ENCODE peak calls at places on chromosomes 5 and 9, in five cellular contexts. V, O, K, H and J are unnamed samples.

GRCh38 chr9:18688581-18688980 is 214.6 kb downstream of the ADAMTSL1 start:
- DNase-seq in K (peak), H (no peak), V (no peak), O (no peak), J (no peak)

GRCh38 chr5:178327931-178328711 is 95.5 kb upstream of the PHYKPL start:
- DNase-seq in O (no peak), K (no peak), V (no peak), H (no peak), J (no peak)

GRCh38 chr9:74035786-74036185 is 461.3 kb upstream of the RORB start:
- DNase-seq in V (no peak), K (no peak), O (no peak), H (no peak), J (no peak)

GRCh38 chr9:21688108-21689102 is 114.0 kb upstream of the MTAP start:
- DNase-seq in V (no peak), H (no peak), K (no peak), O (peak), J (no peak)

GRCh38 chr5:150540615-150541396 is 32.9 kb downstream of the NDST1 start:
- DNase-seq in H (no peak), K (no peak), O (peak), V (no peak), J (no peak)

GRCh38 chr9:126093771-126094170 is 232.9 kb upstream of the MVB12B start:
- DNase-seq in V (peak), O (no peak), K (no peak), H (no peak), J (no peak)

GRCh38 chr5:91281409-91281808 is 101.7 kb downstream of the ARRDC3 start:
- DNase-seq in O (peak), H (no peak), V (no peak), K (peak), J (no peak)

GRCh38 chr5:32831630-32832029 is 120.5 kb downstream of the NPR3 start:
- DNase-seq in V (no peak), K (no peak), O (no peak), H (no peak), J (no peak)

GRCh38 chr5:73030995-73031394 is 75.2 kb downstream of the FCHO2 start:
- DNase-seq in K (peak), V (peak), H (no peak), O (peak), J (peak)

GRCh38 chr9:13932472-13933267 is 381.3 kb downstream of the NFIB start:
- DNase-seq in H (no peak), K (no peak), V (no peak), O (no peak), J (no peak)

GRCh38 chr5:126003309-126003708 is 419.9 kb upstream of the GRAMD2B start:
- DNase-seq in K (no peak), V (no peak), O (peak), H (no peak), J (no peak)

GRCh38 chr9:134644715-134645606 is 3.4 kb downstream of the COL5A1 start:
- DNase-seq in K (no peak), O (peak), V (no peak), H (no peak), J (no peak)

GRCh38 chr5:132439521-132440206 is 50.9 kb downstream of the IRF1 start:
- DNase-seq in K (peak), H (no peak), O (peak), V (no peak), J (no peak)

GRCh38 chr9:132994410-132995120 is 16.1 kb downstream of the GFI1B start:
- DNase-seq in V (no peak), H (no peak), K (no peak), O (peak), J (no peak)

GRCh38 chr5:176350416-176350815 is 11.1 kb downstream of the KIAA1191 start:
- DNase-seq in K (no peak), H (no peak), V (no peak), O (no peak), J (no peak)

GRCh38 chr9:108162664-108163063 is 673.1 kb upstream of the KLF4 start:
- DNase-seq in O (peak), H (no peak), K (no peak), V (no peak), J (no peak)

GRCh38 chr5:177553671-177554429 is 513 bp downstream of the FAM193B start:
- DNase-seq in H (peak), O (peak), V (peak), K (no peak), J (no peak)

GRCh38 chr5:139659673-139660072 is 11.5 kb downstream of the CXXC5 start:
- DNase-seq in K (no peak), H (no peak), O (peak), V (no peak), J (no peak)

GRCh38 chr5:73490088-73490487 is 8.2 kb upstream of the BTF3 start:
- DNase-seq in H (no peak), V (no peak), K (no peak), O (no peak), J (no peak)

GRCh38 chr5:74865293-74865798 is 841 bp downstream of the FAM169A start:
- DNase-seq in K (no peak), V (no peak), O (no peak), H (no peak), J (no peak)

GRCh38 chr5:21792736-21793135 is 1060.4 kb downstream of the CDH12 start:
- DNase-seq in K (no peak), O (no peak), V (no peak), H (no peak), J (no peak)

GRCh38 chr9:97808415-97808814 is 44.6 kb upstream of the FOXE1 start:
- DNase-seq in K (no peak), V (no peak), H (no peak), O (no peak), J (no peak)

GRCh38 chr9:133142657-133143592 is 20.8 kb downstream of the GBGT1 start:
- DNase-seq in O (no peak), V (no peak), H (no peak), K (peak), J (no peak)

GRCh38 chr9:36461341-36461740 is 61.3 kb upstream of the RNF38 start:
- DNase-seq in K (no peak), H (no peak), V (no peak), O (peak), J (no peak)

GRCh38 chr5:72531496-72532190 is 24.4 kb upstream of the ZNF366 start:
- DNase-seq in K (peak), V (no peak), O (peak), H (no peak), J (no peak)

GRCh38 chr5:1642621-1643061 is 118.9 kb upstream of the LPCAT1 start:
- DNase-seq in V (no peak), O (no peak), H (no peak), K (no peak), J (no peak)

GRCh38 chr5:169576181-169576598 is 7.4 kb upstream of the SPDL1 start:
- DNase-seq in H (no peak), K (peak), V (no peak), O (peak), J (no peak)

GRCh38 chr9:137685886-137686420 is 67.1 kb downstream of the EHMT1 start:
- DNase-seq in V (no peak), K (no peak), O (no peak), H (no peak), J (no peak)

GRCh38 chr5:39231705-39232525 is 12.6 kb upstream of the FYB1 start:
- DNase-seq in V (no peak), H (no peak), O (no peak), K (no peak), J (no peak)

GRCh38 chr5:172114875-172115422 is 73.1 kb downstream of the STK10 start:
- DNase-seq in K (no peak), V (peak), O (no peak), H (no peak), J (no peak)

GRCh38 chr5:103452666-103453065 is 109.9 kb downstream of the NUDT12 start:
- DNase-seq in K (peak), H (no peak), O (no peak), V (no peak), J (no peak)

GRCh38 chr9:130872912-130873503 is 23.6 kb downstream of the QRFP start:
- DNase-seq in K (no peak), H (no peak), V (no peak), O (no peak), J (no peak)

GRCh38 chr5:52007230-52007858 is 624.1 kb downstream of the ISL1 start:
- DNase-seq in K (peak), H (no peak), V (peak), O (peak), J (no peak)

GRCh38 chr5:41869150-41869738 is 981 bp downstream of the OXCT1 start:
- DNase-seq in K (no peak), V (peak), H (no peak), O (no peak), J (no peak)

GRCh38 chr5:128498844-128499455 is 39.1 kb downstream of the FBN2 start:
- DNase-seq in H (no peak), K (peak), V (no peak), O (peak), J (no peak)

GRCh38 chr9:128983536-128983935 is 36.0 kb downstream of the NUP188 start:
- DNase-seq in K (no peak), H (no peak), O (no peak), V (no peak), J (no peak)
- H2BK12ac ChIP-seq in K (no peak), H (no peak), O (no peak), V (no peak), J (no peak)

GRCh38 chr5:174110290-174110689 is 64.8 kb downstream of the NSG2 start:
- DNase-seq in K (no peak), H (no peak), O (no peak), V (no peak), J (no peak)
- H3K27ac ChIP-seq in K (no peak), H (no peak), O (no peak), V (no peak), J (no peak)

GRCh38 chr5:112374818-112375217 is 44.3 kb downstream of the EPB41L4A start:
- DNase-seq in O (no peak), H (no peak), K (no peak), V (no peak), J (no peak)
- H2BK12ac ChIP-seq in O (no peak), H (no peak), K (no peak), V (no peak), J (no peak)

DNA sequence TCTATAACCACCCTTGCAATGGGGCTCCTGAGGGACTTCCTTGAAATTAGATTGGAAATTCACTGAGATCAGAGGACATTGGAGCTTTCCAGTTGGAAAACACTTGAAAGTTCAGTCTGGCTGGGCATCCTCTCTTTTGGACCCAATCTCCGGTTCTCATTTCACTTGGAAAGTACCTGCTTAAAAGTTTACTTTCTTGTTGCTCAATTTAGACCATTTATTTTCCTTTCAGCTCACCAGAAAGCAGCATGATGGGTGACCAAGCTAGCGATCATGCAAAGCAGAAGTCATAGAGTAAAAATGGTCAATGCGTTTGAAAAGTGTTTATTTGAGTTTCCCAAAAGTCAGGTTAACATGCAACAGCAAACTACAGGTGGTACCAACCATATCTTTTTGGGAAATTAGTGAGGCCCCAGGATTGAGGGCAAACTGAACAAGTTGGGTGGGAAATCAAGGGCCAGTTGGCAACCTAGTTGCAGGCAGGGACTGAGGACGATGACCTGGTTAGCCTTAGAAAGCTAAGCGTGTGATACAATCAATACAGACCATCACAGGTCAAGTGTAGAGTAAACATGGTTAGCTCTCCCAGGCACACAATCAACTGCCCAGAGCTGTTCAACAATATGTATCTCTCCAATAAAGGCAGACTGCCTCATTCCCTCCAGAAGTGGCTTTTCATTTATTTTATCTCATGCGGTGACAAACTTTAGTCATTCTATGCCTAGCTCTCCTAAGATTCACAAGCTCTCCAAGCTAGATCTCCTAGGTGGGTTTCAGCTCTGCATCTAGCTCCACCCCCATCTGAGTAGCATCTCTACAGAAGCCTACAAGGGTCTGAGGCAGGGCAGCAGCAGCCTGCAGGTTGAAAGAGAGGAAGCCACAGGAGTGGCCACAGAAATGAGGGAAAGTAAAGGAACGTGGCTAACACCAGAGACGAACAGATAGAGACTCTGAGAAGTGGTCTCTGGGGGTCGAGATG is 136.9 kb downstream of the UGCG start:
- DNase-seq in K (no peak), O (peak), V (no peak), H (no peak), J (no peak)
- H3K27ac ChIP-seq in K (no peak), O (no peak), V (no peak), H (no peak), J (no peak)

GRCh38 chr5:78050888-78051287 is 243.6 kb downstream of the AP3B1 start:
- DNase-seq in K (no peak), V (no peak), H (no peak), O (peak), J (no peak)
- H2BK12ac ChIP-seq in K (no peak), V (no peak), H (no peak), O (no peak), J (no peak)

DNA sequence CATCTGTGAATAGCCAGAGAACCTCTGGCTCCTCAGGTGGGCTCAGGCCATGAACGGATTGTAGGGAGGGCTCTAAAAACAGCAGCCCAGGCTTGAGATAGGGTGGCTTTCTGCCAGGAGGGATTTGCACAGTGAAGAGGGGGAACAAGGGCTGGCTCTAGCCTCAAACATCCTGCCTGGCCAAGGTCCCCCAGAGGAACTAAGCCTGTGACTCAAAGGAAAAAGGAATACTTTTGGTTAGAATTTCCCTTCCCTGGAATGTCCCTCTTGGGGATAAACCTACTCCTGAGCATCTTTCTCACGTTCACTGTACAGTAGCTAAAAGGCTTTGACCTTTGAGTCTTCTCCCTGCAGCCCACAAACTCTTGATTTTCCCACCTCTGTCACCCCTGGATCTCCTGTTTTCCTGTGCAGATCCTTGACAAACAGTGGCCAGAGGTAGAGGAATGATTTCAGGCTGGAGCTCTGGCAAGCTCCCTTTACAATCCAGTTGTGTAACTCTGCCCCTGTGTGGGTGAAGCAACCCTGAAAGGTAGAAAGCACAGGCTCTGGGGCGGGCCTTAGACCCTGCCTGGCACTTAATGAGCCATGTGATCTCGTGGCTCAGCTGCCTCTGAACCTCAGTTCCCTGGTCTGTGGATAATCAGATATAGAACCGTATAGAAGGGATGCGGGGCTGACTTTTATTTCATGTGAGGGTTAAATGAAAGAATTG is 17.4 kb downstream of the SEC61B start:
- DNase-seq in K (no peak), H (no peak), V (no peak), O (peak), J (no peak)
- H3K27ac ChIP-seq in K (no peak), H (no peak), V (no peak), O (no peak), J (no peak)